ENCODE peak calls at places on chromosome X, in six cellular contexts. I is HepG2, P is GM12891, M is GM12878, J is H1, D is K562. U is an unnamed sample.

GRCh38 chrX:119692241-119693031 is 532 bp downstream of the SEPTIN6 start:
- DNase-seq in I (no peak), P (no peak), M (no peak), D (peak; percentile 73), J (peak; percentile 51), U (no peak)

GRCh38 chrX:20397587-20397986 is 130.9 kb upstream of the RPS6KA3 start:
- DNase-seq in P (no peak), D (no peak), I (peak; percentile 73), M (no peak), J (no peak), U (no peak)

GRCh38 chrX:87525771-87526229 is 8.2 kb downstream of the KLHL4 start:
- DNase-seq in P (no peak), D (peak; percentile 18), M (no peak), I (no peak), J (no peak), U (no peak)

GRCh38 chrX:43882294-43882681 is at the start of gene MAOB:
- DNase-seq in M (no peak), D (peak; percentile 43), P (no peak), J (peak; percentile 55), I (peak; percentile 63), U (peak; percentile 12)

GRCh38 chrX:18855919-18856644 is 127.8 kb downstream of the PHKA2 start:
- DNase-seq in I (no peak), D (no peak), M (peak; percentile 90), P (no peak), J (no peak), U (no peak)

GRCh38 chrX:22150371-22150770 is 118.2 kb downstream of the PHEX start:
- DNase-seq in M (no peak), D (no peak), J (no peak), P (no peak), I (no peak), U (no peak)

GRCh38 chrX:150038356-150038755 is 100.1 kb upstream of the EOLA2 start:
- DNase-seq in D (no peak), I (no peak), J (no peak), M (no peak), P (no peak), U (no peak)

GRCh38 chrX:50988649-50989048 is 78.1 kb downstream of the BMP15 start:
- DNase-seq in J (no peak), M (no peak), P (no peak), D (peak; percentile 15), I (no peak), U (no peak)

GRCh38 chrX:96563663-96564062 is 121.0 kb upstream of the DIAPH2 start:
- DNase-seq in P (no peak), I (no peak), M (no peak), J (no peak), D (no peak), U (no peak)

DNA sequence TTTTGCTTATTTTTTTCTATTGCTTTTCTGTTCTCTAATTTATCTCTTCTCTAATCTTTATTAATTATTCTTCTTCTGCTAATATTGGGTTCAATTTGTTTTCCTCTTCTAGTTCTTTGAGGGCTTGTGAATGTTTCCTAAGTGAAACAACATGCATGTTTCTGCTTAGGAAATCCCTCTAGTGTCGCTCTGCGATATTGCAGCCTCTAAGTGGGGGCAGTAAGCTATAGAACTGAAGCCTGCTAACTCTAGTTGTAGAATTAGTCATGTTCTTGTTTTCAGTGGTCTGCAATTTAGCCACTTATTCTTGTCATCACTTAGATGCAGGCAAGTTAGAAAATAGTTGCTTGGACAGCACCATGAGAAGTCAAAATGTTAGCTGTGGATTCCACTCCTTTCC is 222.6 kb downstream of the SPIN4 start:
- DNase-seq in J (peak; percentile 43), D (peak; percentile 23), M (peak; percentile 53), I (peak; percentile 11), P (no peak), U (no peak)
- TF ChIP-seq TAF1 in J (no peak), D (no peak), M (no peak), I (no peak), P (no peak), U (no peak)

GRCh38 chrX:103629295-103630170 is 758 bp downstream of the TCEAL1 start:
- DNase-seq in I (peak; percentile 39), M (no peak), J (peak; percentile 67), D (peak; percentile 67), P (no peak), U (no peak)
- TF ChIP-seq POLR2A in I (no peak), M (peak; percentile 51), J (no peak), D (peak; percentile 37), P (peak; percentile 62), U (no peak)

DNA sequence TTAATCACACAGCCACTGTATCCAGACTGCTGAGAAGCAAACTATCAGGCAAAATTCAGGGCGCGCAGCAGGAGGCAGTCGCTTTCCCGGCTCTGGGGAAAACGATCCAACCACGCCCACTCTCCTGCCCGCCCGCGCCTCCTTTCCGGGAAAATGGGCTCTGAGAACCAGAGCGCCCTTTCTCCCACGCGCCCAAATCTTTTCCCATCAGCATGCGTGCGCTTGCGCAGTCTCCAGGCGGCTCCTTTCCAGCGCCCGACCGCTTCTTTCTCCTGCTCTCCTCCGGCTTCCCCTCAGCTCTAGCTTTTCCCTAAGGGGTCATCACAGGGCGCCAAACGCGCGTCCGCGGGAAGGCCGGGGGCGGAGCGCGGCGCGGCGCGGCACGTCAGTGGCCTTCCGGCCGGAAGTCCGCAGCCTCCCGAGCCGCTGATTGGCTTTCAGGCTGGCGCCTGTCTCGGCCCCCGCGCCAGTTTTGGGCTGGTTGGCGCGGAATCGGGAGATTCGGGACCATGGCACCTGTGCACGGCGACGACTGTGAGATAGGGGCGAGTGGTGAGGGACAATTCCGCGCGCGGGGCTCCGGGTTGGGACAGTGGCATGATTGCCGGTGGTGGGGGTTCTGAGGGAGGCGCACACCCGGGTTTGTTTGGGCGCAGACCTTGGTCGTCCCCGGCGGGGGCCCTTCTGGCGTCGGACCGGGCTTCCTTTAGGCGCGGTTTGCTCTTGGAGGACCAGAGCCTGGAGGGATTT is at the start of gene POLA1:
- DNase-seq in P (peak; percentile 70), D (peak; percentile 96), J (peak; percentile 89), M (peak; percentile 55), I (peak; percentile 92), U (peak; percentile 73)
- TF ChIP-seq POLR2AphosphoS5 in P (no peak), D (peak; percentile 73), J (peak; percentile 75), M (peak; percentile 33), I (peak; percentile 54), U (peak; percentile 16)

DNA sequence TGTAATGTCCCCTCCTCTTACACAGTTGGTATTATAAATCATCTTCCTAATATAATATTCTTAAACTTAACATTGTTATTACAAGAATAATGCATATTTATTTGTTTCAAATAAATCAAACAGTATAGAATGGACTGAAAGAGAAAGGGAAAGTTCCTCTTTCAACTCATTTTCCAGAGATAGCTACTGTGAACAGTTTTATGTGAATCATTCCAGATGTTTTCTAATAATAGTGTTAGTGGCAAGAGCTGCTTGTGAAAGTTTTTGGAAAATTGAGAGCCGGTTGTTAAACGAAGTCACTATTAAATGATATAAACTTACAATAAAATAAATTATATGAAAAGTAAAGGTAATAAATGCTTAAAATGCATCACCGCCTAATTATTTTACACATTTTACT is 14.5 kb downstream of the TMSB4X start:
- DNase-seq in J (no peak), M (no peak), P (no peak), D (no peak), I (no peak), U (no peak)
- TF ChIP-seq TAF1 in J (no peak), M (no peak), P (no peak), D (no peak), I (no peak), U (no peak)

DNA sequence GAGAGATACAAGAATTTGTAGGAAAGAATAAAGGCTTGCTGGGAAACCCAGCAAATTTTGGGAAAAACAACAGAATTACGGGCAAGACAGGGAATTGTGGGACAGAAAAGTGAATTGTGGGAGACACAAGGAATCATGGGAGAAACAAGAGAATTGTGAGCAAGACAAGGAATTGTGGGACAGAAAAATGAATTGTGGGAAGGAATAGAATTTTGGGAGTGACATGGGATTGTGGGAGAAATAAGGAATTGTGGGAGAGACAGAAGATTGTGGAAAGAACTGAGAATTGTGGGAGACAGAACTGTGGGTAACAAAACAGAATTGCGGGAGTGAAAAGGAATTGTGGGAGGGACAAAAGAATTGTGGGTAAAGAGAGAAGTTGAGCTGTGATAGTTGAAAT is 1.2 kb upstream of the HCCS start:
- DNase-seq in J (no peak), P (no peak), M (no peak), D (no peak), I (no peak), U (no peak)
- TF ChIP-seq POLR2A in J (no peak), P (no peak), M (no peak), D (no peak), I (no peak), U (no peak)

GRCh38 chrX:131752493-131753198 is 208.8 kb downstream of the OR13H1 start:
- DNase-seq in D (no peak), M (peak; percentile 87), P (no peak), J (no peak), I (no peak), U (no peak)

GRCh38 chrX:131746491-131746968 is 202.7 kb downstream of the OR13H1 start:
- DNase-seq in M (peak; percentile 87), I (no peak), J (no peak), D (peak; percentile 78), P (no peak), U (no peak)

GRCh38 chrX:131745942-131746489 is 202.1 kb downstream of the OR13H1 start:
- DNase-seq in M (peak; percentile 56), J (no peak), I (no peak), D (no peak), P (no peak), U (no peak)

DNA sequence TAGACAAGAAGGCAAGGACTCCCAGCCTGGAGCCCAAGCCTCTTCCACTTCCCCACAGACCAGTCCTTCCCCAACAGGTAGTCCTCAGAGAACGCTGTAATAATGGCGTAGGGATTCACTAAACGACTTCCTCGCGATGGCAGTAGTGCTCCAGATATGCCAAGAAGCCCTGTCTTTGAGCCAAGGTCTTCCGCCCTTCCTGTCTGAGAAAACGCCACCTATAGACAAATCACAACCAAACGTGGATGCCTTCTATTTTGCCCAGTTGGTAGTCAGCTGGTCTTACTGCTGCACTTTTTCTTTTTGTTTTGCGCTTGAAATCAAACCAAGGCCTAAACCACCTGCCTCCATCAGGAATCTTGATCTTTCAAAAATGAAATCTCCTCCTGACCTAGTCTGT is 203.3 kb downstream of the OR13H1 start:
- DNase-seq in I (no peak), J (no peak), P (no peak), M (peak; percentile 98), D (no peak), U (no peak)
- TF ChIP-seq POLR2AphosphoS5 in I (no peak), J (no peak), P (no peak), M (no peak), D (no peak), U (no peak)

GRCh38 chrX:15349046-15349445 is 13.7 kb upstream of the PIGA start:
- DNase-seq in M (no peak), I (peak; percentile 55), D (peak; percentile 69), P (no peak), J (no peak), U (no peak)
- TF ChIP-seq TAF1 in M (no peak), I (no peak), D (no peak), P (no peak), J (no peak), U (no peak)